ENCODE peak calls at places on chromosomes 6 and 20, in four cellular contexts. F is cardiac fibroblast, D is hepatocyte, M is RWPE1. U is an unnamed sample.

GRCh38 chr6:111576302-111576701 is 29.4 kb downstream of the TRAF3IP2 start:
- DNase-seq in F (no peak), D (no peak), M (no peak), U (no peak)

GRCh38 chr6:31730631-31731086 is 1.6 kb upstream of the DDAH2 start:
- DNase-seq in F (no peak), D (no peak), M (no peak), U (no peak)

GRCh38 chr6:9139762-9140161 is 704.4 kb upstream of the SLC35B3 start:
- DNase-seq in F (no peak), D (no peak), M (peak), U (no peak)

GRCh38 chr20:54680872-54681297 is 205.5 kb downstream of the DOK5 start:
- DNase-seq in F (peak), D (peak), M (peak), U (peak)

GRCh38 chr6:100257661-100258395 is 206.9 kb downstream of the SIM1 start:
- DNase-seq in F (peak), D (no peak), M (no peak), U (peak)

GRCh38 chr6:168149015-168149414 is 70.0 kb upstream of the FRMD1 start:
- DNase-seq in F (no peak), D (no peak), M (no peak), U (no peak)

GRCh38 chr20:5482791-5483190 is 166.0 kb upstream of the PROKR2 start:
- DNase-seq in F (peak), D (no peak), M (no peak), U (no peak)

GRCh38 chr6:169269180-169270076 is 15.8 kb upstream of the THBS2 start:
- DNase-seq in F (peak), D (no peak), M (peak), U (no peak)

GRCh38 chr6:35173068-35174042 is 32.2 kb upstream of the TCP11 start:
- DNase-seq in F (peak), D (no peak), M (no peak), U (no peak)

GRCh38 chr20:61119263-61119662 is 132.8 kb upstream of the CDH4 start:
- DNase-seq in F (no peak), D (no peak), M (no peak), U (no peak)

GRCh38 chr6:29647927-29648642 is 8.8 kb upstream of the MOG start:
- DNase-seq in F (peak), D (peak), M (peak), U (no peak)

DNA sequence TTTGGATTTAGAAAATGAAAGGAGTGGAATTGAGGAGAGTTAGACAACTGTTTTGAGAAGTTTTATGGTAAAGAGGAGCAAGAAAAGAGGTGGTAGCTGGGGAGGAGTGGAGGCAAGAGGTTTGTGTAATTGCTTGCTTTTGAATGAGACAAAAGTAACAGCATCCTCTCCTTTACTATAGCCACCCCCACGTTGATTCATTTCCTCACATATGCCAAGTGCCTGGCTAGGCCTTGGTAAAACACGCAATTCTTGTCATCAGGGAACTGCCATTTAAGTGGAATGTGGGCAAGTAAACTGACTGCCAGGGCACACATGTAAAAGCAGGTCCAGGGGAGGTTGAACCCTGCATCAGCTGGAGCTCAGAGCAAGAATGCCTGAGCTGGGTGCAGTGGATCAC is 4.1 kb downstream of the MTRES1 start:
- DNase-seq in F (peak), D (no peak), M (no peak), U (no peak)
- TF ChIP-seq CTCF in F (no peak), D (no peak), M (no peak), U (no peak)

GRCh38 chr6:105644073-105644489 is 241.2 kb upstream of the PREP start:
- DNase-seq in F (no peak), D (no peak), M (no peak), U (no peak)
- TF ChIP-seq CTCF in F (no peak), D (peak), M (no peak), U (no peak)

GRCh38 chr6:109482913-109483743 is at the start of gene ZBTB24:
- DNase-seq in F (peak), D (peak), M (peak), U (peak)
- TF ChIP-seq CTCF in F (no peak), D (no peak), M (no peak), U (no peak)

GRCh38 chr6:26017567-26017966 is 55.0 kb downstream of the TRIM38 start:
- DNase-seq in F (peak), D (no peak), M (peak), U (no peak)
- TF ChIP-seq CTCF in F (peak), D (no peak), M (peak), U (peak)

GRCh38 chr6:147467463-147467862 is 41.0 kb upstream of the SAMD5 start:
- DNase-seq in F (no peak), D (no peak), M (no peak), U (no peak)

GRCh38 chr6:147463651-147464050 is 44.8 kb upstream of the SAMD5 start:
- DNase-seq in F (no peak), D (no peak), M (no peak), U (no peak)

GRCh38 chr6:147467891-147468290 is 40.6 kb upstream of the SAMD5 start:
- DNase-seq in F (no peak), D (no peak), M (no peak), U (no peak)

DNA sequence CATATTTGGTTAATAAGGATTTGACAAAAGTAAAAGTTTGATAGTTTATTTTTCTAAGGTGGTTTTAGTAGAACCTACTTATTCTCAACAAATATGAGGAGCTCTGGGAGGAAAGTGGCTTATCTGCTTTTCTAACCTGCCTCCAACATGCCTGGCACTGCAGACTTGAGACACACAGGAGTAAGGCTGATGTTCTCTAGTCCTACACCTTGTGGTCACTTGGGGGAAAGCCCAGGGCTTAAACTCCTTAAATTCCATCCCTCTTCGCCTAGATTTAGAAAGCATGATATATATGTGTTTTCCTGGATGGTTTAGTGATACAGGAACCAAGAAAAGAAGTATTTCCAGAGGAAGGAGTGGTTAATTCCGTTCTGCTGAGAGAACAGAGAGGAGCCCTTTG is 39.9 kb upstream of the SAMD5 start:
- DNase-seq in F (no peak), D (no peak), M (no peak), U (no peak)
- TF ChIP-seq CTCF in F (no peak), D (no peak), M (no peak), U (no peak)

GRCh38 chr6:90179190-90180169 is 117.2 kb downstream of the BACH2 start:
- DNase-seq in F (peak), D (no peak), M (no peak), U (no peak)
- TF ChIP-seq CTCF in F (peak), D (peak), M (no peak), U (no peak)

U was measured in astrocyte of the cerebellum.